ENCODE peak calls at places on chromosomes 2 and 18, in seven cellular contexts. I, D, K, V, N, O and X are unnamed samples.

GRCh38 chr18:76960528-76961035 is 138.2 kb downstream of the ZNF236 start:
- DNase-seq in D (no peak), V (no peak), O (no peak), K (no peak), I (no peak), N (no peak), X (no peak)

GRCh38 chr18:58005885-58006523 is 38.0 kb upstream of the NEDD4L start:
- DNase-seq in I (peak), O (no peak), K (peak), D (no peak), N (no peak), V (peak), X (no peak)

GRCh38 chr18:63285332-63285731 is 34.2 kb downstream of the BCL2 start:
- DNase-seq in O (no peak), D (no peak), V (no peak), I (no peak), N (no peak), K (no peak), X (no peak)

GRCh38 chr2:122737429-122738077 is 982.1 kb downstream of the TSN start:
- DNase-seq in K (no peak), N (no peak), V (no peak), I (peak), O (no peak), D (no peak), X (no peak)

GRCh38 chr2:100891911-100892642 is 72.1 kb downstream of the NPAS2 start:
- DNase-seq in D (no peak), O (no peak), K (no peak), I (peak), N (no peak), V (peak), X (no peak)

GRCh38 chr2:100786297-100786658 is 33.7 kb upstream of the NPAS2 start:
- DNase-seq in K (no peak), N (no peak), V (peak), O (no peak), D (no peak), I (peak), X (no peak)

GRCh38 chr2:167651406-167652151 is 595.8 kb downstream of the STK39 start:
- DNase-seq in D (no peak), K (no peak), V (no peak), O (no peak), I (no peak), N (no peak), X (no peak)

GRCh38 chr2:207624170-207625013 is 802 bp downstream of the METTL21A start:
- DNase-seq in O (peak), V (peak), I (peak), D (peak), K (peak), N (peak), X (peak)

GRCh38 chr2:238338710-238339394 is 18.5 kb downstream of the TRAF3IP1 start:
- DNase-seq in V (no peak), I (no peak), K (no peak), D (no peak), O (no peak), N (no peak), X (no peak)

GRCh38 chr2:53622141-53622540 is 145.5 kb upstream of the CHAC2 start:
- DNase-seq in K (no peak), N (no peak), O (no peak), D (no peak), V (no peak), I (no peak), X (no peak)

GRCh38 chr2:158011055-158011771 is 90.5 kb upstream of the UPP2 start:
- DNase-seq in D (no peak), N (no peak), I (no peak), K (no peak), V (no peak), O (no peak), X (no peak)

GRCh38 chr2:228048838-228049490 is 132.5 kb downstream of the SPHKAP start:
- DNase-seq in D (no peak), V (peak), K (no peak), I (peak), N (peak), O (no peak), X (no peak)

GRCh38 chr2:45808294-45808693 is 156.8 kb downstream of the PRKCE start:
- DNase-seq in I (no peak), K (no peak), N (no peak), D (no peak), V (no peak), O (no peak), X (no peak)

GRCh38 chr2:174752403-174753037 is 11.8 kb downstream of the CHRNA1 start:
- DNase-seq in N (no peak), K (peak), O (no peak), D (no peak), V (no peak), I (no peak), X (peak)

GRCh38 chr2:128321421-128321775 is 2.7 kb upstream of the HS6ST1 start:
- DNase-seq in O (no peak), K (no peak), D (no peak), V (no peak), N (no peak), I (no peak), X (no peak)

GRCh38 chr2:129812654-129813053 is 166.8 kb upstream of the RAB6C start:
- DNase-seq in N (no peak), I (no peak), O (no peak), D (no peak), K (no peak), V (no peak), X (no peak)

GRCh38 chr2:157872791-157873190 is 3.3 kb downstream of the ACVR1 start:
- DNase-seq in K (no peak), I (no peak), D (no peak), O (no peak), V (peak), N (no peak), X (no peak)

GRCh38 chr2:64327510-64328414 is 126.2 kb upstream of the LGALSL start:
- DNase-seq in O (peak), I (no peak), N (no peak), K (peak), V (no peak), D (no peak), X (peak)

GRCh38 chr2:236627193-236627592 is 57.6 kb downstream of the ACKR3 start:
- DNase-seq in O (no peak), I (no peak), V (no peak), N (no peak), D (no peak), K (no peak), X (no peak)

GRCh38 chr2:45741451-45741850 is 90.0 kb downstream of the PRKCE start:
- DNase-seq in D (no peak), N (no peak), I (no peak), K (no peak), V (no peak), O (no peak), X (no peak)

GRCh38 chr2:66537001-66537400 is 102.1 kb downstream of the MEIS1 start:
- DNase-seq in I (peak), D (no peak), V (no peak), K (no peak), O (no peak), N (no peak), X (no peak)

GRCh38 chr18:28178720-28179119 is 1.8 kb upstream of the CDH2 start:
- DNase-seq in I (peak), V (peak), N (no peak), O (no peak), K (no peak), D (no peak), X (no peak)

GRCh38 chr2:64873472-64873924 is 115.7 kb upstream of the SLC1A4 start:
- DNase-seq in D (peak), V (peak), K (peak), O (peak), N (peak), I (peak), X (peak)

GRCh38 chr2:164739966-164740365 is 101.7 kb downstream of the COBLL1 start:
- DNase-seq in N (no peak), I (peak), O (no peak), V (peak), K (no peak), D (no peak), X (no peak)

GRCh38 chr2:51710222-51710621 is 678.3 kb upstream of the NRXN1 start:
- DNase-seq in O (no peak), I (no peak), N (peak), V (no peak), D (no peak), K (no peak), X (no peak)

GRCh38 chr2:127596311-127597045 is 49.5 kb upstream of the GPR17 start:
- DNase-seq in N (no peak), I (no peak), O (no peak), K (no peak), V (no peak), D (no peak), X (no peak)

GRCh38 chr2:200747668-200748618 is 63.8 kb upstream of the BZW1 start:
- DNase-seq in N (no peak), K (no peak), I (peak), O (no peak), V (peak), D (no peak), X (no peak)